ENCODE peak calls at places on chromosomes 3 and 15, in four cellular contexts. J is CD8-positive, alpha-beta T cell; T is CD4-positive, CD25-positive, alpha-beta regulatory T cell; I is GM23338. C is an unnamed sample.

GRCh38 chr3:168511428-168512014 is 415.8 kb upstream of the GOLIM4 start:
- DNase-seq in J (no peak), T (no peak), I (peak; percentile 44), C (no peak)

GRCh38 chr3:48426944-48427629 is 2.8 kb downstream of the PLXNB1 start:
- DNase-seq in J (no peak), T (no peak), I (no peak), C (no peak)

GRCh38 chr3:3170998-3171397 is 8.5 kb downstream of the CRBN start:
- DNase-seq in J (no peak), T (peak; percentile 40), I (peak; percentile 48), C (no peak)

GRCh38 chr15:68045289-68046265 is 8.5 kb upstream of the PIAS1 start:
- DNase-seq in J (no peak), T (no peak), I (no peak), C (no peak)

GRCh38 chr3:111667621-111668239 is 72.6 kb upstream of the ZBED2 start:
- DNase-seq in J (peak; percentile 46), T (peak; percentile 87), I (no peak), C (no peak)

GRCh38 chr3:127034990-127035652 is 52.2 kb downstream of the PLXNA1 start:
- DNase-seq in J (no peak), T (no peak), I (no peak), C (no peak)

GRCh38 chr3:106691476-106691875 is 685.8 kb upstream of the CCDC54 start:
- DNase-seq in J (no peak), T (no peak), I (no peak), C (no peak)

GRCh38 chr15:90037510-90037860 is 36.4 kb downstream of the ZNF710 start:
- DNase-seq in J (no peak), T (no peak), I (no peak), C (no peak)

GRCh38 chr3:12308517-12308916 is 19.6 kb downstream of the PPARG start:
- DNase-seq in J (no peak), T (no peak), I (no peak), C (peak; percentile 68)

GRCh38 chr15:81940467-81941451 is 105.1 kb downstream of the MEX3B start:
- DNase-seq in J (no peak), T (no peak), I (no peak), C (no peak)

GRCh38 chr15:65248506-65248905 is 37.2 kb upstream of the CILP start:
- DNase-seq in J (no peak), T (no peak), I (peak; percentile 35), C (no peak)

GRCh38 chr3:169575381-169575780 is 88.1 kb downstream of the MECOM start:
- DNase-seq in J (no peak), T (no peak), I (no peak), C (no peak)

GRCh38 chr3:189947948-189948723 is 172.6 kb downstream of the P3H2 start:
- DNase-seq in J (no peak), T (peak; percentile 15), I (peak; percentile 67), C (no peak)

GRCh38 chr15:38320181-38320580 is 67.5 kb downstream of the SPRED1 start:
- DNase-seq in J (no peak), T (no peak), I (no peak), C (no peak)

GRCh38 chr3:27213450-27213849 is 155.7 kb downstream of the NEK10 start:
- DNase-seq in J (no peak), T (no peak), I (peak; percentile 85), C (no peak)

GRCh38 chr15:39172380-39173281 is 408.2 kb upstream of the THBS1 start:
- DNase-seq in J (no peak), T (no peak), I (no peak), C (no peak)

GRCh38 chr3:14523792-14524191 is 16.4 kb downstream of the GRIP2 start:
- DNase-seq in J (no peak), T (no peak), I (no peak), C (no peak)

GRCh38 chr3:43379343-43379742 is 93.0 kb downstream of the SNRK start:
- DNase-seq in J (no peak), T (no peak), I (no peak), C (no peak)

GRCh38 chr3:69250014-69250413 is 127.6 kb upstream of the LMOD3 start:
- DNase-seq in J (peak; percentile 10), T (peak; percentile 80), I (peak; percentile 87), C (peak; percentile 93)

GRCh38 chr15:57953874-57954273 is 111.6 kb downstream of the ALDH1A2 start:
- DNase-seq in J (no peak), T (no peak), I (no peak), C (no peak)

GRCh38 chr15:34259557-34259956 is 34.7 kb downstream of the EMC4 start:
- DNase-seq in J (no peak), T (no peak), I (no peak), C (no peak)

GRCh38 chr15:37045859-37046318 is 54.5 kb downstream of the MEIS2 start:
- DNase-seq in J (no peak), T (no peak), I (peak; percentile 72), C (no peak)

GRCh38 chr15:69855601-69856000 is 242.1 kb downstream of the TLE3 start:
- DNase-seq in J (no peak), T (no peak), I (no peak), C (no peak)

GRCh38 chr3:188179006-188179966 is 25.3 kb downstream of the LPP start:
- DNase-seq in J (no peak), T (no peak), I (peak; percentile 37), C (no peak)

DNA sequence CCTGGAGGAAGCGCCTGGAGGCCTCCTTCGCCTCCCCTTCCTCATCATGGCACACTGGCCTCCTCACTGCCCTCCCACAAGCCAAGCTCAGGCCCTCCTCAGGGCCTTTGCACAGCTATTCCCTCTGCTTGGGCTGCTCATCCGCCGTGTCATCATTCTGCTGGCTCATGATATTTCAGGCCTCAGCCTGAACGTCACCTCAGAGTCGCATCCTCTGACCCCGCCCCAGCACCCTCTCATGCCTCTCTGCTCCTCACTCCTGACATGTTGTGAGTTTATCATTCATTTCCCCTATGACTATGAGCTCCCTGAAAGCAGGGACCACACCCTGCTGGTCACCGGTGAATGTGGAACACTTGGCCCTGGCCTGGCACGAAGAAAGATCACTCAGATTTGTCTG is 20.7 kb upstream of the POC1A start:
- DNase-seq in J (no peak), T (no peak), I (no peak), C (no peak)
- H3K4me3 ChIP-seq in J (no peak overlapping the region), T (no peak overlapping the region), I (no peak overlapping the region), C (no peak overlapping the region)

DNA sequence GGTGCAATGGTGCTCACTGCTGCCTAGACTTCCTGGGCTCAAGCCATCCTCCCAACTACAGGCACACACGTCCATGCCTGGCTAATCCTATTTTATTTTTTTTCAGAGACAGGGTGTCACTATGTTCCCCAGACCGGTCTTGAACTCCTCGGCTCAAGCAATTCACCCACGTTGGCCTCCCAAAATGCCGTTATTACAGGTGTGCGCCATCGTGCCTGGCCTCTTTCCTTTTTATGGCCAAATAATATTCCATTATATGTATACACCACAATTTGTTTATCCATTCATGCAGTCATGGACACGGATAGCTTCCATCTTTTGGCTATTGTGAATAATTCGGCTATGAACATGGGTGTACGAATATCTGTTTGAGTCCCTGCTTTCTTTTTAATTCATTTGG is 962 bp upstream of the NEK4 start:
- DNase-seq in J (no peak), T (no peak), I (no peak), C (no peak)
- H3K4me3 ChIP-seq in J (no peak overlapping the region), T (no peak overlapping the region), I (peak overlapping the region; percentile 84), C (peak overlapping the region; percentile 85)

DNA sequence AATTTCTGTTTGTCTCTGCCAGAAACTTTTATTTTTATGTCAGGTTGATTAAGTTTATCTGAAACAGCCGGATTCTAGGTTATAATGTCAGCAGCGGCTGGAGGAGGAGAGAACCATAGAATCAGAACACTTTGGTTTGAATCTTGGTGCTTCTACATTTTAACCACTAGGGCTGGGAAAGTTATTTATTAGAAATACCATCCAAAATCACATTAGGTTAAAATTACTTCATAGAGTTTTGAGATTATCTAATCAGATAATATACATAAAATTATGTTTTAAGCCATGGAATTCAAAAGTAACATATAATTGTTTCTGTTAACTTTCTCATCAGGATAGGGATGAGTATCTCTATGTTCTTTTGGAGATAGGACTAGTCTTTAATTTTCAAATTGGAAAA is 502.9 kb downstream of the ROBO1 start:
- DNase-seq in J (no peak), T (no peak), I (peak; percentile 17), C (no peak)
- H3K4me3 ChIP-seq in J (no peak overlapping the region), T (no peak overlapping the region), I (no peak overlapping the region), C (no peak overlapping the region)

GRCh38 chr3:108219336-108219735 is 2.9 kb downstream of the IFT57 start:
- DNase-seq in J (no peak), T (no peak), I (no peak), C (peak; percentile 18)
- H3K4me3 ChIP-seq in J (no peak overlapping the region), T (peak overlapping the region; percentile 96), I (no peak overlapping the region), C (peak overlapping the region; percentile 4)

C was measured in epithelial cell of proximal tubule.